ENCODE peak calls at places on chromosome 6, in four cellular contexts. J, H, R and F are unnamed samples.
A peak's percentile ranks its signal among the peaks of the same experiment; 100 is the strongest.

GRCh38 chr6:167720456-167721285 is 106.0 kb upstream of the AFDN start:
- DNase-seq in R (no peak), J (no peak), H (no peak), F (no peak)

GRCh38 chr6:159692303-159693127 is 526 bp downstream of the SOD2 start:
- DNase-seq in R (no peak), J (peak; percentile 41), H (no peak), F (peak; percentile 46)

GRCh38 chr6:33732819-33733218 is 13.9 kb downstream of the IP6K3 start:
- DNase-seq in J (no peak), R (no peak), H (no peak), F (no peak)

GRCh38 chr6:87093199-87093598 is 1.7 kb downstream of the CGA start:
- DNase-seq in H (no peak), J (no peak), R (no peak), F (no peak)

GRCh38 chr6:4511626-4512010 is 264.6 kb upstream of the CDYL start:
- DNase-seq in J (no peak), H (no peak), R (no peak), F (no peak)

GRCh38 chr6:2952557-2953095 is 18.7 kb downstream of the SERPINB6 start:
- DNase-seq in R (peak; percentile 80), J (peak; percentile 72), H (no peak), F (peak; percentile 91)

GRCh38 chr6:131745476-131745875 is 34.7 kb upstream of the CTAGE9 start:
- DNase-seq in H (no peak), R (no peak), J (no peak), F (no peak)

GRCh38 chr6:35181933-35182612 is 31.7 kb upstream of the SCUBE3 start:
- DNase-seq in J (no peak), H (no peak), R (no peak), F (peak; percentile 49)

GRCh38 chr6:53691252-53691651 is 25.7 kb upstream of the KLHL31 start:
- DNase-seq in H (no peak), J (no peak), R (no peak), F (no peak)

GRCh38 chr6:139376604-139377218 is 2.3 kb upstream of the CITED2 start:
- DNase-seq in R (no peak), J (peak; percentile 48), H (no peak), F (peak; percentile 15)

GRCh38 chr6:139081485-139081884 is 52.9 kb downstream of the ABRACL start:
- DNase-seq in H (no peak), J (no peak), R (no peak), F (no peak)

GRCh38 chr6:148379966-148380653 is 37.5 kb downstream of the SASH1 start:
- DNase-seq in J (no peak), H (no peak), R (no peak), F (no peak)

GRCh38 chr6:130743175-130743574 is 84.0 kb upstream of the SMLR1 start:
- DNase-seq in H (no peak), J (peak; percentile 15), R (no peak), F (peak; percentile 35)

GRCh38 chr6:6880745-6881437 is 226.9 kb upstream of the RREB1 start:
- DNase-seq in R (no peak), J (no peak), H (no peak), F (no peak)

GRCh38 chr6:85472744-85473143 is 22.9 kb downstream of the NT5E start:
- DNase-seq in J (no peak), H (no peak), R (no peak), F (no peak)

GRCh38 chr6:151306269-151306783 is 66.6 kb downstream of the AKAP12 start:
- DNase-seq in H (no peak), J (no peak), R (no peak), F (no peak)

GRCh38 chr6:26017567-26017966 is 55.0 kb downstream of the TRIM38 start:
- DNase-seq in J (no peak), R (no peak), H (no peak), F (peak; percentile 83)

GRCh38 chr6:31057426-31058003 is 47.2 kb downstream of the MUC22 start:
- DNase-seq in R (no peak), J (no peak), H (no peak), F (no peak)

GRCh38 chr6:48766349-48766748 is 655.4 kb upstream of the PTCHD4 start:
- DNase-seq in R (no peak), J (peak; percentile 20), H (no peak), F (no peak)

GRCh38 chr6:6740595-6740994 is 152.1 kb downstream of the LY86 start:
- DNase-seq in R (no peak), J (no peak), H (no peak), F (no peak)

GRCh38 chr6:10412165-10412947 is 2.5 kb downstream of the TFAP2A start:
- DNase-seq in J (no peak), R (peak; percentile 31), H (no peak), F (peak; percentile 79)

GRCh38 chr6:121732641-121733040 is 297.2 kb downstream of the GJA1 start:
- DNase-seq in H (no peak), R (no peak), J (no peak), F (no peak)

GRCh38 chr6:99114769-99115406 is 167.1 kb upstream of the FBXL4 start:
- DNase-seq in R (no peak), H (no peak), J (peak; percentile 6), F (no peak)

GRCh38 chr6:56050530-56050929 is 175.1 kb upstream of the BMP5 start:
- DNase-seq in J (no peak), R (no peak), H (no peak), F (no peak)
- TF ChIP-seq CBFB in J (no peak), R (no peak), H (no peak), F (no peak)

DNA sequence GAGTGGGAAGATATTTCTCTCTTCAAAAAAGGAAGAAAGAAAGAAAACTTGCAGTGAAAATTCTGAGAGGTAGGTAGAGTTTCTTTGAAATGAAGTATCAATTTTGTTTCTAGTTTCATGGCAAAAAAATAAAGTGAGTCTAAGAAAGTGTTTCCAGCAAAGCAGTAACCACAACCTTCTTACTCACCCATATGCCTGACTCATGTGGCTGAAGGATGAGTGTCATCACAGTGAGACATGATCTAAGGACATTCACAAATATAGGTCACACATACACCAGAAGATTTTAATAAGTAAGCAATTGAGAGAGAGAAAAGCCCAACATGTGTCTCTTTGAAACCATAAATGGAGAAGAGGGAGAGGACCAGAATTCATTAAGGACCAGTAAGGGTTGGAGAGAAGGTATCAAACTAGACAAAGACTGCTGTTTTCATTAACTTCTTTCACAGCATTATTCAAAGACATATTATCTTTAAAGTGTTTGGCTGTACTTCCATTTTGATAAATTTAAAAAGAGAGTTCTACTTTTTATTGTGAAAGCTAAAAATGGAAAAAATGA is 169.5 kb downstream of the FRK start:
- DNase-seq in R (no peak), J (no peak), H (peak; percentile 70), F (no peak)
- TF ChIP-seq CBFB in R (no peak), J (no peak), H (no peak), F (no peak)

GRCh38 chr6:145964948-145965366 is 799 bp upstream of the SHPRH start:
- DNase-seq in R (no peak), H (no peak), J (no peak), F (no peak)

GRCh38 chr6:145960918-145961604 is 3.1 kb downstream of the SHPRH start:
- DNase-seq in J (no peak), H (no peak), R (no peak), F (no peak)

GRCh38 chr6:145967549-145967948 is 3.4 kb upstream of the SHPRH start:
- DNase-seq in J (no peak), R (no peak), H (no peak), F (no peak)

GRCh38 chr6:145962581-145962980 is 1.6 kb downstream of the SHPRH start:
- DNase-seq in J (no peak), R (no peak), H (no peak), F (no peak)

GRCh38 chr6:145963216-145964068 is 716 bp downstream of the SHPRH start:
- DNase-seq in J (no peak), R (peak; percentile 55), H (peak; percentile 8), F (peak; percentile 51)
- TF ChIP-seq CBFB in J (peak; percentile 55), R (no peak), H (no peak), F (no peak)

DNA sequence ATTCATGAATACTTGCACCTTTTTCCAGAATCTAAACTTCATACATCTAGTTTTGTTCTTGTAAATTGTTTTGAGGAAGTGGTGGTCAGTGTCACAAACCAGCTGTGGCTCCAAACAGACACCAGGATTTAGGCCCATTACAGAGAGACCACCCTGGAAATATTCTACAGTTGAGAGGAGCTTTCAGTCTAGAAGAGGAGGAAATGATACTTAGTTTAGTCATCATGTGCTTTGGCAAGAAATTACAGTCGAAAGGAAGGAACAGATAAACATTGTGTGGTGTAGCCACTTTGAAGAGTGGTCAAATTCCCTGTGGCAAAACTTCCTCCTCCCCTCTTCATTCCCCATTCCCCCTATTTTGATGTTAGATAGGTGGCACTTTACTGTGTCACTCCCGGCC is 15.7 kb downstream of the DCBLD1 start:
- DNase-seq in H (no peak), R (no peak), J (no peak), F (no peak)
- TF ChIP-seq CBFB in H (no peak), R (no peak), J (no peak), F (no peak)

GRCh38 chr6:43451348-43451747 is 4.0 kb downstream of the DLK2 start:
- DNase-seq in H (no peak), R (no peak), J (no peak), F (no peak)
- TF ChIP-seq CBFB in H (no peak), R (no peak), J (no peak), F (no peak)

DNA sequence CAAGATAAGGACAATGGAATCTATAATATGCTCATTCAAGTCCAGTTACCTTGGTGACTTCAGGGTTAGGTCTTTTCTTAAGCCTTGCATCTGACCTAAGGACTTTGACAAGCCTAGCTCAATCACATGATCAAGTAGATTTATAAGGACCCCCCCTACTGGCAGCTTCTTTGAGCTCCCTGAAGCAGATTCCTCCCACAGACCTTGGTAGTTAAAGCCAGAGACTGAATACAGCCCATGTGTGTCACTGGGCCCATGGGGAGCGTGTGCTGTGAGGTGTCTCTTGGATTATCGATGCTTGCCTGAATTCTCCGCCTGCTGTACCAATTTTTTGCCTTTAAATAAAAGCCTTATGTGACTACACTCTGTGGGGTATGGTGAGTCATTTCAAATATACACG is 372.7 kb upstream of the RGS17 start:
- DNase-seq in R (no peak), H (no peak), J (peak; percentile 7), F (peak; percentile 36)
- TF ChIP-seq CBFB in R (no peak), H (no peak), J (no peak), F (no peak)

GRCh38 chr6:124947821-124948451 is 14.3 kb upstream of the RNF217 start:
- DNase-seq in J (no peak), H (no peak), R (no peak), F (no peak)

GRCh38 chr6:124941259-124941658 is 21.0 kb upstream of the RNF217 start:
- DNase-seq in J (no peak), H (no peak), R (no peak), F (no peak)

DNA sequence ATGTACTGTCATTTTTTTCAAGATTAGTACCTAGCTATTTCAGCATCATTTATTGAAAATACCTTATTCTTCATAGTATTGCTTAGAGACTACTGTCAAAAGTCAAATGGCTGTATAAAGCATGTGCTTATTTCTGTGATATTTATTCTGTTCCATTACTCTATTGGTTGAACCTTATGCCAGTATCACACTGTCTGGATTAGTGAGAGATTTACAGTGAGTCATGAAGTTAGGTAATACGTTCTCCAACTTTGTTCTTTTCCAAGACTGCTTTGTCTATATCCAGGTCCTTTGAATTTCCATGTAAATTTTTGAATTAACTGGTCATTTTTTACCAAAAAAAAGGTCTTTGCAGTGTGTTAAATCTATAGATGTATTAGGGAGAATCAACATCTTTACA is 18.6 kb upstream of the RNF217 start:
- DNase-seq in J (no peak), H (no peak), R (no peak), F (no peak)
- TF ChIP-seq CBFB in J (no peak), H (no peak), R (no peak), F (no peak)